ENCODE peak calls at places on chromosome 7, in four cellular contexts. A is activated CD8-positive, alpha-beta memory T cell treated with anti-CD3 and anti-CD28 coated beads for 24 hours; R is substantia nigra; D is occipital lobe. T is an unnamed sample.

GRCh38 chr7:40015790-40016296 is 65.8 kb downstream of the CDK13 start:
- DNase-seq in A (no peak), R (no peak), D (no peak), T (no peak)

GRCh38 chr7:32047075-32047474 is 23.1 kb downstream of the PDE1C start:
- DNase-seq in A (no peak), R (no peak), D (no peak), T (no peak)

GRCh38 chr7:2092279-2092678 is 140.5 kb downstream of the MAD1L1 start:
- DNase-seq in A (no peak), R (no peak), D (no peak), T (no peak)

GRCh38 chr7:39683216-39683845 is 60.0 kb downstream of the RALA start:
- DNase-seq in A (no peak), R (no peak), D (no peak), T (no peak)

GRCh38 chr7:6306471-6306870 is 34.0 kb upstream of the CYTH3 start:
- DNase-seq in A (no peak), R (no peak), D (no peak), T (no peak)

GRCh38 chr7:153388611-153389010 is 629.1 kb downstream of the ACTR3B start:
- DNase-seq in A (no peak), R (no peak), D (no peak), T (no peak)

GRCh38 chr7:131188367-131189339 is 139.0 kb upstream of the MKLN1 start:
- DNase-seq in A (peak), R (no peak), D (no peak), T (no peak)

GRCh38 chr7:114922151-114922651 is 307 bp downstream of the MDFIC start:
- DNase-seq in A (no peak), R (no peak), D (no peak), T (no peak)

GRCh38 chr7:96388620-96389383 is 66.9 kb upstream of the SLC25A13 start:
- DNase-seq in A (no peak), R (no peak), D (no peak), T (no peak)

GRCh38 chr7:49852619-49853462 is 79.4 kb downstream of the VWC2 start:
- DNase-seq in A (no peak), R (no peak), D (peak), T (peak)

GRCh38 chr7:114663502-114663901 is 248.9 kb downstream of the FOXP2 start:
- DNase-seq in A (no peak), R (no peak), D (peak), T (no peak)

GRCh38 chr7:6507906-6508305 is 43.4 kb downstream of the GRID2IP start:
- DNase-seq in A (no peak), R (no peak), D (no peak), T (no peak)

GRCh38 chr7:6286486-6286885 is 14.1 kb upstream of the CYTH3 start:
- DNase-seq in A (no peak), R (no peak), D (no peak), T (peak)

GRCh38 chr7:28703054-28703765 is 254.9 kb downstream of the TRIL start:
- DNase-seq in A (no peak), R (no peak), D (no peak), T (no peak)

GRCh38 chr7:108808556-108808955 is 238.9 kb downstream of the DNAJB9 start:
- DNase-seq in A (no peak), R (no peak), D (no peak), T (no peak)

GRCh38 chr7:99380823-99381663 is 6.5 kb downstream of the ARPC1B start:
- DNase-seq in A (peak), R (no peak), D (no peak), T (no peak)

GRCh38 chr7:17144313-17144712 is 154.1 kb upstream of the AHR start:
- DNase-seq in A (peak), R (no peak), D (no peak), T (no peak)

GRCh38 chr7:151579642-151580041 is 59.9 kb upstream of the RHEB start:
- DNase-seq in A (no peak), R (no peak), D (no peak), T (no peak)

GRCh38 chr7:3922175-3922635 is 621.2 kb downstream of the SDK1 start:
- DNase-seq in A (no peak), R (no peak), D (no peak), T (peak)

GRCh38 chr7:102872460-102872859 is 40.3 kb upstream of the LRRC17 start:
- DNase-seq in A (no peak), R (no peak), D (no peak), T (no peak)

GRCh38 chr7:82803411-82803810 is 359.3 kb downstream of the PCLO start:
- DNase-seq in A (no peak), R (no peak), D (no peak), T (no peak)

GRCh38 chr7:144670251-144670650 is 165.6 kb downstream of the TPK1 start:
- DNase-seq in A (no peak), R (no peak), D (no peak), T (no peak)

GRCh38 chr7:44145419-44145968 is 4.4 kb upstream of the MYL7 start:
- DNase-seq in A (peak), R (no peak), D (peak), T (peak)